ENCODE peak calls at places on chromosomes 13 and 19, in eight cellular contexts. O is effector memory CD8-positive, alpha-beta T cell; E is tibial artery; A is left ventricle myocardium inferior; Q is effector CD8-positive, alpha-beta T cell; Y is T-cell; R is NCI-H2029; Z is lung. L is an unnamed sample.
A peak's percentile ranks its signal among the peaks of the same experiment; 100 is the strongest.

GRCh38 chr19:7442423-7442822 is 46.4 kb downstream of the PEX11G start:
- DNase-seq in O (no peak), E (peak; percentile 31), A (peak; percentile 38), Q (no peak), Y (no peak), R (no peak), Z (no peak), L (no peak)

GRCh38 chr19:7340959-7341837 is 7.5 kb upstream of the ARHGEF18 start:
- DNase-seq in O (peak; percentile 86), E (peak; percentile 74), A (peak; percentile 82), Q (peak; percentile 80), Y (peak; percentile 92), R (peak; percentile 68), Z (peak; percentile 80), L (peak; percentile 83)

GRCh38 chr19:37932985-37933953 is 26.3 kb downstream of the SIPA1L3 start:
- DNase-seq in O (no peak), E (no peak), A (peak; percentile 16), Q (no peak), Y (no peak), R (peak; percentile 76), Z (no peak), L (no peak)

GRCh38 chr19:10748924-10749434 is 31.1 kb downstream of the DNM2 start:
- DNase-seq in O (no peak), E (no peak), A (peak; percentile 49), Q (no peak), Y (no peak), R (peak; percentile 78), Z (peak; percentile 77), L (no peak)

GRCh38 chr13:99655351-99656091 is 154.2 kb downstream of the TM9SF2 start:
- DNase-seq in O (no peak), E (no peak), A (no peak), Q (no peak), Y (no peak), R (no peak), Z (no peak), L (no peak)

GRCh38 chr19:8194528-8195275 is 14.5 kb upstream of the CERS4 start:
- DNase-seq in O (peak; percentile 69), E (no peak), A (no peak), Q (no peak), Y (peak; percentile 59), R (no peak), Z (no peak), L (peak; percentile 15)

GRCh38 chr13:113941571-113942191 is 32.2 kb downstream of the C13orf46 start:
- DNase-seq in O (no peak), E (no peak), A (peak; percentile 11), Q (no peak), Y (no peak), R (no peak), Z (no peak), L (no peak)

GRCh38 chr13:84831666-84832657 is 949.7 kb upstream of the SLITRK1 start:
- DNase-seq in O (no peak), E (no peak), A (no peak), Q (no peak), Y (no peak), R (no peak), Z (no peak), L (no peak)

GRCh38 chr13:42807866-42808265 is 26.5 kb downstream of the FAM216B start:
- DNase-seq in O (no peak), E (no peak), A (no peak), Q (no peak), Y (no peak), R (no peak), Z (no peak), L (no peak)

GRCh38 chr19:17775245-17775927 is 19.6 kb upstream of the B3GNT3 start:
- DNase-seq in O (peak; percentile 28), E (peak; percentile 39), A (no peak), Q (peak; percentile 10), Y (peak; percentile 42), R (no peak), Z (no peak), L (no peak)

GRCh38 chr19:58361900-58362271 is 665 bp downstream of the ZNF497 start:
- DNase-seq in O (no peak), E (peak; percentile 39), A (peak; percentile 45), Q (no peak), Y (peak; percentile 16), R (peak; percentile 41), Z (peak; percentile 71), L (no peak)

GRCh38 chr13:29948246-29948645 is 97.8 kb upstream of the UBL3 start:
- DNase-seq in O (no peak), E (no peak), A (no peak), Q (no peak), Y (no peak), R (no peak), Z (no peak), L (no peak)

GRCh38 chr19:3285647-3286176 is 61.3 kb downstream of the CELF5 start:
- DNase-seq in O (no peak), E (no peak), A (no peak), Q (peak; percentile 70), Y (peak; percentile 10), R (peak; percentile 84), Z (no peak), L (peak; percentile 39)

GRCh38 chr19:42113641-42114348 is 18.5 kb downstream of the POU2F2 start:
- DNase-seq in O (no peak), E (peak; percentile 49), A (no peak), Q (no peak), Y (no peak), R (peak; percentile 49), Z (no peak), L (no peak)

GRCh38 chr19:49869009-49869483 is 1.7 kb upstream of the PNKP start:
- DNase-seq in O (no peak), E (no peak), A (no peak), Q (no peak), Y (no peak), R (peak; percentile 70), Z (no peak), L (no peak)

GRCh38 chr19:55993492-55993891 is 6.9 kb downstream of the NLRP5 start:
- DNase-seq in O (no peak), E (no peak), A (no peak), Q (no peak), Y (no peak), R (no peak), Z (no peak), L (no peak)

GRCh38 chr13:79440958-79441553 is 35.0 kb upstream of the RBM26 start:
- DNase-seq in O (no peak), E (no peak), A (no peak), Q (no peak), Y (no peak), R (no peak), Z (no peak), L (no peak)

GRCh38 chr19:41997851-41998229 is 3.8 kb upstream of the ATP1A3 start:
- DNase-seq in O (no peak), E (no peak), A (no peak), Q (no peak), Y (no peak), R (no peak), Z (no peak), L (no peak)

GRCh38 chr13:98410591-98410990 is 166.3 kb downstream of the STK24 start:
- DNase-seq in O (no peak), E (no peak), A (no peak), Q (no peak), Y (no peak), R (no peak), Z (no peak), L (no peak)

L was measured in CD4-positive, CD25-positive, alpha-beta regulatory T cell.